ENCODE peak calls at places on chromosome 16, in four cellular contexts. J is K562, P is H1, N is HCT116. A is an unnamed sample.

GRCh38 chr16:72124761-72125634 is 31.4 kb downstream of the DHX38 start:
- DNase-seq in J (peak), P (peak), N (peak), A (peak)

GRCh38 chr16:66423177-66423576 is 3.9 kb upstream of the BEAN1 start:
- DNase-seq in J (no peak), P (no peak), N (no peak), A (no peak)

GRCh38 chr16:89360760-89361435 is 129.5 kb downstream of the ANKRD11 start:
- DNase-seq in J (no peak), P (no peak), N (no peak), A (no peak)

GRCh38 chr16:30010817-30011504 is at the start of gene DOC2A:
- DNase-seq in J (no peak), P (no peak), N (no peak), A (peak)

GRCh38 chr16:57563761-57564160 is 21.3 kb downstream of the ADGRG5 start:
- DNase-seq in J (no peak), P (no peak), N (no peak), A (no peak)

GRCh38 chr16:53822936-53823529 is 119.1 kb downstream of the FTO start:
- DNase-seq in J (no peak), P (no peak), N (no peak), A (no peak)

GRCh38 chr16:69150146-69150865 is 17.9 kb downstream of the UTP4 start:
- DNase-seq in J (peak), P (no peak), N (peak), A (peak)

GRCh38 chr16:12531937-12532336 is 271.8 kb downstream of the CPPED1 start:
- DNase-seq in J (no peak), P (no peak), N (no peak), A (peak)

GRCh38 chr16:19808061-19808621 is 76.5 kb downstream of the GPRC5B start:
- DNase-seq in J (no peak), P (no peak), N (no peak), A (no peak)

GRCh38 chr16:86245351-86245750 is 265.0 kb upstream of the FOXF1 start:
- DNase-seq in J (no peak), P (no peak), N (no peak), A (no peak)

GRCh38 chr16:49687603-49688002 is 168.3 kb downstream of the ZNF423 start:
- DNase-seq in J (no peak), P (no peak), N (no peak), A (no peak)

DNA sequence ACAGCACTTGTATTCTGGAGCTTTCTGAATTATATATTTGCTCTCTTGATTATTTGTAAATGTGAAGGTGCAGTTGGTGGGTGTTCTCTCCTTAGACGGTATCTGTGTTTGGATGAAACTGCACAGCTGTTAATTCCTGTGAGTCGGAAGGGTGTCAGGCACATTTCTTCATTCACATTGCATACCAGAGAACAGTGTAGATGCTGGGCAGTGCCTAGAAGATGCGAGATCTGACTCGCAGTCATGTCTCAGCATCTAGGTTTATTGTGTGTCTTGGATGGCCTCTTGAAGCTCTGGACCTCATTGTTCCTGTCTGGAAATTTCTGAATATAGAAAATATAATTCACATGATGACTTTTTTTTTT is 61.2 kb downstream of the CLEC16A start:
- DNase-seq in J (no peak), P (no peak), N (no peak), A (no peak)
- TF ChIP-seq JUND in J (no peak), P (no peak), N (no peak), A (no peak)

GRCh38 chr16:35711435-35711834 is 2252.0 kb downstream of the TP53TG3F start:
- DNase-seq in J (no peak), P (no peak), N (no peak), A (no peak)
- TF ChIP-seq JUND in J (no peak), P (no peak), N (no peak), A (no peak)

DNA sequence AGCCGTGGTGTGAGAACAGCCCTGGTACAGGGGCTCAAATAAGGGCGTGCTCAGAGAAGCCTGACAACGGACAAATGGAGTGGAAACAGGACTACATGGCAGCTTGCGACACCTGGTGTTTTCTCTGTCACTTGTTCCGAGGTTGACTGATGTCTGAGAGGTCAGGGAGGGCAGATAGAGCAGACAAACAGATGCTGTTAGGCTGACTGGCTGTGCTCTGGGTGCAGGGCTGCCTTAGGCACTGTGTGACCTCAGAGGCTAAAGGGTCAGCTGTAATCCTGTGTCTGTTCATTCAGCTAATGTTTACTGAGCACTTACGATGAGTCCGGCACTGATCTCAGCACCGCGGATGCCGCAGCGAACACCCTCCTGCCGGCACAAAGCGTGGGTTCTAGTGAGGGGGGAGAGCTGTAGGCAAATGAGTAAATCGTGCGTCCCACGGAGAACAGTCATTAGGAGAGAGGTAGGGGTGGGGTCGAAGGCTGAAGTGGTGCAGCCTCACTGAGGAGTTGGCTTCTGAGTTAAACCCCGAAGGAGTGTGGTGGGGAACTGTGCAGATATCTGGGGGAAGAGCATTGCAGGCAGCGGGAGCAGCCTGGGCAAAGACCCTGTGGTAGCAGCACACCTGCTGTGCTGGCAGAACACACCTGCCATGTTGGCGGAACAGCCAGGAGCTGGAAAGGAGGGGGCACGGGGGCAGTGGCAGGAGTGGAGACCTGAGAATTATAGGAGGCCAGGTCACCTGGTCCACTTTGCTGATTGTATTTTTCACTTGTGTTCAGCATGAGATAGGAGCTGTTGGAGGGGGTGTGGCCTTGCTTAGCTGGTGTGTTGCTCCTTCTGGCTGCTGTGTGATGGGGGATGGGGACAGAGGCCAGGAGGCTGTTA is 35.0 kb downstream of the GPT2 start:
- DNase-seq in J (peak), P (no peak), N (no peak), A (no peak)
- TF ChIP-seq JUND in J (no peak), P (no peak), N (no peak), A (no peak)

GRCh38 chr16:3716831-3717234 is 491 bp downstream of the TRAP1 start:
- DNase-seq in J (peak), P (no peak), N (no peak), A (peak)
- TF ChIP-seq JUND in J (no peak), P (no peak), N (no peak), A (no peak)

GRCh38 chr16:61792194-61792904 is 243.9 kb downstream of the CDH8 start:
- DNase-seq in J (no peak), P (no peak), N (no peak), A (no peak)

GRCh38 chr16:61798741-61799140 is 237.5 kb downstream of the CDH8 start:
- DNase-seq in J (no peak), P (no peak), N (no peak), A (no peak)

GRCh38 chr16:61791465-61791864 is 244.8 kb downstream of the CDH8 start:
- DNase-seq in J (no peak), P (no peak), N (no peak), A (no peak)

GRCh38 chr16:61797960-61798359 is 238.3 kb downstream of the CDH8 start:
- DNase-seq in J (no peak), P (no peak), N (no peak), A (no peak)

GRCh38 chr16:61797296-61797695 is 238.9 kb downstream of the CDH8 start:
- DNase-seq in J (no peak), P (no peak), N (no peak), A (no peak)
- TF ChIP-seq JUND in J (no peak), P (no peak), N (no peak), A (no peak)